ENCODE peak calls at places on chromosomes 4 and X, in seven cellular contexts. X is Right ventricle myocardium superior; P is right lobe of liver; G is DND-41; H is stimulated activated naive CD8-positive, alpha-beta T cell treated with anti-CD3 and anti-CD28 coated beads, Interleukin-15, Interleukin-2, amounts not matched to agents 100 U/mL and 50 U/mL, for 24 hours; B is upper lobe of right lung; A is stimulated activated memory B cell treated with anti-CD40 and anti-IgM and Interleukin-4, amounts not matched to agents 10 μg/mL and 1 μg/mL and 100 μg/mL, for 72 hours. M is an unnamed sample.

GRCh38 chr4:80201326-80202151 is 4.2 kb downstream of the PRDM8 start:
- ATAC-seq in G (no peak), B (peak), X (peak), H (peak), A (peak), P (peak), M (peak)

GRCh38 chrX:65601530-65602281 is 65.7 kb upstream of the MSN start:
- ATAC-seq in B (peak), P (peak), H (peak), X (peak), A (peak), G (peak), M (peak)

GRCh38 chrX:132395645-132396044 is 93.2 kb downstream of the MBNL3 start:
- ATAC-seq in A (no peak), B (no peak), G (no peak), H (no peak), P (no peak), X (no peak), M (no peak)

GRCh38 chr4:8547108-8547911 is 32.9 kb upstream of the GPR78 start:
- ATAC-seq in X (no peak), H (no peak), P (no peak), B (peak), G (no peak), A (no peak), M (peak)

GRCh38 chr4:103095080-103095479 is 4.6 kb downstream of the BDH2 start:
- ATAC-seq in H (no peak), G (no peak), B (no peak), X (no peak), A (no peak), P (peak), M (no peak)

GRCh38 chr4:140071806-140072205 is 82.2 kb downstream of the MAML3 start:
- ATAC-seq in X (peak), H (peak), P (no peak), A (peak), G (peak), B (peak), M (peak)

GRCh38 chr4:129342820-129343219 is 246.9 kb downstream of the C4orf33 start:
- ATAC-seq in A (no peak), X (peak), P (peak), G (no peak), H (no peak), B (peak), M (no peak)

GRCh38 chrX:96729868-96730643 is 45.4 kb downstream of the DIAPH2 start:
- ATAC-seq in A (no peak), X (no peak), P (no peak), B (peak), G (no peak), H (no peak), M (no peak)

GRCh38 chr4:74539043-74539790 is 94.3 kb downstream of the AREG start:
- ATAC-seq in B (peak), A (no peak), G (no peak), X (no peak), P (peak), H (no peak), M (no peak)

GRCh38 chr4:102935716-102936115 is 66.9 kb downstream of the CISD2 start:
- ATAC-seq in G (no peak), H (no peak), X (no peak), A (no peak), P (no peak), B (no peak), M (no peak)

GRCh38 chr4:17526695-17527477 is 11.9 kb downstream of the CLRN2 start:
- ATAC-seq in B (no peak), H (no peak), X (no peak), P (no peak), A (no peak), G (no peak), M (no peak)

GRCh38 chrX:12770440-12770839 is 20.8 kb upstream of the PRPS2 start:
- ATAC-seq in H (no peak), A (no peak), X (no peak), B (no peak), P (peak), G (peak), M (no peak)

GRCh38 chr4:88735554-88735953 is 37.9 kb upstream of the NAP1L5 start:
- ATAC-seq in P (peak), B (no peak), X (peak), H (no peak), A (no peak), G (no peak), M (no peak)

GRCh38 chr4:72900952-72901351 is 168.6 kb downstream of the COX18 start:
- ATAC-seq in X (no peak), H (no peak), G (no peak), B (no peak), P (no peak), A (no peak), M (no peak)

GRCh38 chr4:141107927-141108326 is 25.3 kb downstream of the RNF150 start:
- ATAC-seq in H (no peak), A (no peak), G (no peak), P (no peak), X (peak), B (no peak), M (no peak)

GRCh38 chrX:115357316-115357715 is 67.8 kb downstream of the LUZP4 start:
- ATAC-seq in P (no peak), X (no peak), G (no peak), A (no peak), H (no peak), B (no peak), M (no peak)

GRCh38 chr4:168631241-168632151 is 134.6 kb downstream of the PALLD start:
- ATAC-seq in A (no peak), X (peak), P (peak), G (no peak), H (peak), B (peak), M (no peak)

GRCh38 chrX:77788050-77788449 is 2.0 kb upstream of the ATRX start:
- ATAC-seq in A (peak), P (peak), H (peak), G (peak), X (peak), B (peak), M (peak)

GRCh38 chr4:169810325-169811323 is 52.9 kb upstream of the HPF1 start:
- ATAC-seq in P (peak), X (peak), A (no peak), G (peak), H (peak), B (peak), M (no peak)

GRCh38 chr4:139367421-139368090 is 65.3 kb upstream of the NDUFC1 start:
- ATAC-seq in P (no peak), G (no peak), X (no peak), A (no peak), B (no peak), H (no peak), M (peak)

GRCh38 chr4:48258845-48259397 is 10.7 kb downstream of the TEC start:
- ATAC-seq in X (no peak), P (no peak), B (no peak), G (no peak), A (no peak), H (no peak), M (no peak)

GRCh38 chrX:12988797-12989196 is 13.9 kb downstream of the TMSB4X start:
- ATAC-seq in X (peak), P (peak), B (peak), G (no peak), H (no peak), A (no peak), M (no peak)

GRCh38 chr4:148834804-148835598 is 392.8 kb upstream of the NR3C2 start:
- ATAC-seq in A (peak), B (peak), P (peak), X (no peak), G (no peak), H (no peak), M (no peak)

GRCh38 chrX:136752796-136753195 is 27.9 kb downstream of the ARHGEF6 start:
- ATAC-seq in P (no peak), H (peak), B (no peak), G (no peak), A (no peak), X (no peak), M (peak)

M was measured in activated T-helper 17 cell treated with anti-CD3 and anti-CD28 coated beads, Interleukin-2, amount 50 U/mL, for 72 hours.